ENCODE peak calls at places on chromosomes 7 and 10, in six cellular contexts. D is AG09319, M is heart left ventricle, R is GM19239, Y is AG08395, B is ACHN. W is an unnamed sample.
A peak's percentile ranks its signal among the peaks of the same experiment; 100 is the strongest.

GRCh38 chr10:12372846-12373245 is 23.5 kb downstream of the CAMK1D start:
- DNase-seq in D (no peak), M (no peak), R (no peak), Y (no peak), B (peak; percentile 33), W (no peak)

GRCh38 chr7:141511370-141512335 is 39.6 kb upstream of the AGK start:
- DNase-seq in D (no peak), M (peak; percentile 67), R (no peak), Y (no peak), B (no peak), W (no peak)

GRCh38 chr7:113085781-113086390 is 741 bp downstream of the GPR85 start:
- DNase-seq in D (no peak), M (no peak), R (no peak), Y (no peak), B (peak; percentile 37), W (no peak)

GRCh38 chr7:143988986-143989745 is 11.0 kb upstream of the OR6B1 start:
- DNase-seq in D (no peak), M (no peak), R (no peak), Y (peak; percentile 50), B (no peak), W (no peak)

GRCh38 chr7:539731-540411 is 20.2 kb upstream of the PDGFA start:
- DNase-seq in D (no peak), M (no peak), R (no peak), Y (peak; percentile 29), B (peak; percentile 87), W (peak; percentile 78)

GRCh38 chr7:30924624-30925023 is 13.0 kb downstream of the AQP1 start:
- DNase-seq in D (no peak), M (peak; percentile 14), R (no peak), Y (no peak), B (no peak), W (no peak)

GRCh38 chr7:44104880-44105771 is 981 bp downstream of the AEBP1 start:
- DNase-seq in D (no peak), M (peak; percentile 64), R (no peak), Y (peak; percentile 75), B (no peak), W (peak; percentile 41)

GRCh38 chr7:107593025-107593410 is 13.0 kb downstream of the BCAP29 start:
- DNase-seq in D (no peak), M (no peak), R (no peak), Y (no peak), B (no peak), W (no peak)

GRCh38 chr10:44660271-44660670 is 250.9 kb upstream of the TMEM72 start:
- DNase-seq in D (no peak), M (no peak), R (no peak), Y (no peak), B (no peak), W (no peak)

GRCh38 chr7:83427929-83428328 is 221.0 kb downstream of the SEMA3E start:
- DNase-seq in D (no peak), M (no peak), R (no peak), Y (no peak), B (peak; percentile 75), W (no peak)

GRCh38 chr10:110323503-110323902 is 18.8 kb upstream of the SMNDC1 start:
- DNase-seq in D (peak; percentile 24), M (no peak), R (no peak), Y (peak; percentile 93), B (peak; percentile 50), W (peak; percentile 60)

GRCh38 chr10:102120987-102121738 is 995 bp upstream of the LDB1 start:
- DNase-seq in D (peak; percentile 71), M (no peak), R (no peak), Y (peak; percentile 74), B (peak; percentile 68), W (no peak)

GRCh38 chr7:96089511-96089910 is 232.4 kb downstream of the SLC25A13 start:
- DNase-seq in D (no peak), M (no peak), R (no peak), Y (no peak), B (no peak), W (no peak)

GRCh38 chr10:88791924-88792323 is 10.6 kb upstream of the LIPM start:
- DNase-seq in D (no peak), M (no peak), R (no peak), Y (peak; percentile 33), B (peak; percentile 55), W (no peak)

GRCh38 chr10:73625004-73625883 is 16.0 kb downstream of the MYOZ1 start:
- DNase-seq in D (no peak), M (peak; percentile 66), R (no peak), Y (peak; percentile 41), B (peak; percentile 74), W (peak; percentile 61)

GRCh38 chr7:44277851-44278250 is 47.5 kb downstream of the CAMK2B start:
- DNase-seq in D (no peak), M (peak; percentile 84), R (no peak), Y (no peak), B (no peak), W (no peak)

GRCh38 chr10:48782321-48782720 is 97.6 kb downstream of the WDFY4 start:
- DNase-seq in D (no peak), M (no peak), R (no peak), Y (no peak), B (no peak), W (no peak)

GRCh38 chr10:10661176-10661575 is 356.5 kb upstream of the CELF2 start:
- DNase-seq in D (no peak), M (no peak), R (no peak), Y (no peak), B (no peak), W (no peak)

GRCh38 chr7:27640914-27641570 is 21.6 kb downstream of the HIBADH start:
- DNase-seq in D (no peak), M (no peak), R (no peak), Y (no peak), B (peak; percentile 73), W (peak; percentile 5)

GRCh38 chr10:23199768-23200511 is 7.8 kb downstream of the PTF1A start:
- DNase-seq in D (no peak), M (no peak), R (no peak), Y (no peak), B (no peak), W (no peak)

GRCh38 chr7:70574970-70575799 is 556.8 kb upstream of the GALNT17 start:
- DNase-seq in D (no peak), M (no peak), R (no peak), Y (no peak), B (no peak), W (no peak)

GRCh38 chr10:96497391-96497790 is 16.3 kb downstream of the TLL2 start:
- DNase-seq in D (no peak), M (no peak), R (no peak), Y (no peak), B (no peak), W (no peak)

GRCh38 chr7:156160811-156161210 is 348.5 kb upstream of the SHH start:
- DNase-seq in D (no peak), M (no peak), R (no peak), Y (no peak), B (no peak), W (no peak)

GRCh38 chr7:64045301-64046040 is at the start of gene ZNF727:
- DNase-seq in D (no peak), M (peak; percentile 68), R (no peak), Y (no peak), B (no peak), W (peak; percentile 83)

GRCh38 chr7:64307254-64308018 is 6.3 kb upstream of the ZNF736 start:
- DNase-seq in D (peak; percentile 74), M (peak; percentile 95), R (peak; percentile 39), Y (peak; percentile 91), B (no peak), W (peak; percentile 45)

GRCh38 chr10:113739577-113739976 is 11.9 kb upstream of the PLEKHS1 start:
- DNase-seq in D (no peak), M (no peak), R (no peak), Y (no peak), B (no peak), W (no peak)

GRCh38 chr7:48899932-48900331 is 24.4 kb upstream of the CDC14C start:
- DNase-seq in D (no peak), M (no peak), R (no peak), Y (no peak), B (no peak), W (no peak)

GRCh38 chr10:121096617-121097431 is 245.7 kb downstream of the WDR11 start:
- DNase-seq in D (peak; percentile 11), M (peak; percentile 81), R (no peak), Y (no peak), B (no peak), W (no peak)

GRCh38 chr7:32335107-32335506 is 155.1 kb downstream of the LSM5 start:
- DNase-seq in D (no peak), M (no peak), R (no peak), Y (no peak), B (peak; percentile 47), W (no peak)

GRCh38 chr7:148486937-148487336 is 103.6 kb upstream of the C7orf33 start:
- DNase-seq in D (no peak), M (no peak), R (no peak), Y (no peak), B (no peak), W (no peak)

GRCh38 chr7:637826-638225 is 88.7 kb upstream of the DNAAF5 start:
- DNase-seq in D (no peak), M (peak; percentile 11), R (no peak), Y (no peak), B (no peak), W (no peak)

GRCh38 chr10:17025444-17026295 is 103.9 kb downstream of the CUBN start:
- DNase-seq in D (peak; percentile 90), M (no peak), R (no peak), Y (peak; percentile 89), B (peak; percentile 66), W (peak; percentile 71)

GRCh38 chr10:101140950-101141621 is 10.0 kb downstream of the TLX1 start:
- DNase-seq in D (no peak), M (no peak), R (no peak), Y (no peak), B (no peak), W (no peak)

GRCh38 chr10:130787821-130788220 is 523.7 kb downstream of the TCERG1L start:
- DNase-seq in D (no peak), M (no peak), R (no peak), Y (no peak), B (no peak), W (no peak)